ENCODE peak calls at places on chromosomes 5 and 9, in four cellular contexts. F is heart left ventricle, X is upper lobe of right lung, T is AG09309. C is an unnamed sample.

GRCh38 chr5:56190500-56190899 is 42.6 kb downstream of the ANKRD55 start:
- DNase-seq in F (peak), T (peak), X (no peak), C (no peak)

GRCh38 chr9:124210697-124211096 is 47.1 kb upstream of the NEK6 start:
- DNase-seq in X (no peak), F (no peak), T (no peak), C (no peak)

GRCh38 chr5:110179291-110179690 is 489.6 kb downstream of the MAN2A1 start:
- DNase-seq in T (no peak), X (no peak), F (no peak), C (no peak)

GRCh38 chr5:61167382-61167781 is 5.1 kb upstream of the SMIM15 start:
- DNase-seq in F (no peak), T (peak), X (no peak), C (no peak)

GRCh38 chr5:107861565-107861964 is 190.8 kb upstream of the EFNA5 start:
- DNase-seq in T (no peak), X (no peak), F (no peak), C (no peak)

GRCh38 chr9:16387382-16387781 is 483.1 kb downstream of the BNC2 start:
- DNase-seq in F (no peak), X (no peak), T (no peak), C (no peak)

GRCh38 chr5:6739603-6740002 is 26.4 kb downstream of the TENT4A start:
- DNase-seq in F (no peak), X (peak), T (no peak), C (no peak)

GRCh38 chr5:106510321-106510720 is 1160.4 kb downstream of the EFNA5 start:
- DNase-seq in T (no peak), F (no peak), X (no peak), C (no peak)

GRCh38 chr5:122693963-122694362 is 80.9 kb upstream of the SNX2 start:
- DNase-seq in F (no peak), T (no peak), X (no peak), C (no peak)

GRCh38 chr5:138981131-138981530 is 106.0 kb upstream of the LRRTM2 start:
- DNase-seq in F (no peak), X (no peak), T (peak), C (peak)

GRCh38 chr5:66406761-66407289 is 189.4 kb upstream of the MAST4 start:
- DNase-seq in T (no peak), F (no peak), X (no peak), C (no peak)

GRCh38 chr5:79510638-79511037 is 3.3 kb downstream of the HOMER1 start:
- DNase-seq in F (peak), X (no peak), T (no peak), C (no peak)

GRCh38 chr5:6517494-6517893 is 68.8 kb downstream of the UBE2QL1 start:
- DNase-seq in F (no peak), X (no peak), T (no peak), C (no peak)

GRCh38 chr5:125129151-125129806 is 382.8 kb upstream of the ZNF608 start:
- DNase-seq in X (no peak), T (no peak), F (no peak), C (no peak)

GRCh38 chr9:131610231-131610761 is 65.0 kb downstream of the PRRT1B start:
- DNase-seq in F (peak), T (peak), X (no peak), C (peak)

GRCh38 chr5:65102826-65103673 is 334.3 kb downstream of the CWC27 start:
- DNase-seq in F (peak), X (peak), T (no peak), C (no peak)

GRCh38 chr9:3824589-3824988 is 298.8 kb upstream of the RFX3 start:
- DNase-seq in X (no peak), T (no peak), F (no peak), C (no peak)

GRCh38 chr9:91170951-91171350 is 190.8 kb downstream of the AUH start:
- DNase-seq in T (no peak), F (no peak), X (no peak), C (no peak)

GRCh38 chr5:62144395-62145022 is 161.5 kb upstream of the KIF2A start:
- DNase-seq in T (peak), F (no peak), X (no peak), C (no peak)

GRCh38 chr5:108529381-108529780 is 147.5 kb upstream of the FBXL17 start:
- DNase-seq in X (no peak), T (no peak), F (no peak), C (peak)

GRCh38 chr5:154418344-154418820 is 27.4 kb upstream of the SAP30L start:
- DNase-seq in X (no peak), F (no peak), T (no peak), C (no peak)

GRCh38 chr9:70257512-70257911 is 1.3 kb upstream of the SMC5 start:
- DNase-seq in X (no peak), T (no peak), F (no peak), C (no peak)

GRCh38 chr9:129393064-129393463 is 215.0 kb upstream of the IER5L start:
- DNase-seq in X (no peak), T (no peak), F (no peak), C (no peak)

GRCh38 chr9:89497181-89497963 is 541 bp downstream of the SEMA4D start:
- DNase-seq in T (no peak), X (no peak), F (no peak), C (no peak)

GRCh38 chr5:72160959-72161358 is 53.7 kb downstream of the MAP1B start:
- DNase-seq in T (no peak), F (no peak), X (no peak), C (no peak)

GRCh38 chr5:5622806-5623205 is 200.3 kb downstream of the ICE1 start:
- DNase-seq in T (no peak), F (no peak), X (no peak), C (no peak)

GRCh38 chr5:148976569-148977321 is 86.1 kb downstream of the SH3TC2 start:
- DNase-seq in F (no peak), T (no peak), X (no peak), C (no peak)

GRCh38 chr5:5638193-5638592 is 215.7 kb downstream of the ICE1 start:
- DNase-seq in X (no peak), F (no peak), T (no peak), C (no peak)

GRCh38 chr5:173866249-173867172 is 21.6 kb upstream of the CPEB4 start:
- DNase-seq in T (no peak), F (no peak), X (peak), C (no peak)

GRCh38 chr9:120791161-120791560 is 2.1 kb downstream of the FBXW2 start:
- DNase-seq in X (no peak), T (no peak), F (no peak), C (no peak)

GRCh38 chr9:38018230-38018963 is 50.6 kb downstream of the SHB start:
- DNase-seq in F (no peak), T (no peak), X (no peak), C (no peak)

GRCh38 chr5:157651623-157652376 is 438 bp downstream of the SOX30 start:
- DNase-seq in X (peak), T (no peak), F (peak), C (no peak)
- H3K4me3 ChIP-seq in X (peak), T (peak), F (peak), C (peak)

GRCh38 chr5:19927170-19927569 is 60.8 kb downstream of the CDH18 start:
- DNase-seq in X (no peak), F (no peak), T (no peak), C (no peak)

GRCh38 chr5:19928556-19929421 is 59.2 kb downstream of the CDH18 start:
- DNase-seq in T (peak), F (no peak), X (no peak), C (peak)

GRCh38 chr5:19923742-19924141 is 64.3 kb downstream of the CDH18 start:
- DNase-seq in X (no peak), F (no peak), T (no peak), C (no peak)

DNA sequence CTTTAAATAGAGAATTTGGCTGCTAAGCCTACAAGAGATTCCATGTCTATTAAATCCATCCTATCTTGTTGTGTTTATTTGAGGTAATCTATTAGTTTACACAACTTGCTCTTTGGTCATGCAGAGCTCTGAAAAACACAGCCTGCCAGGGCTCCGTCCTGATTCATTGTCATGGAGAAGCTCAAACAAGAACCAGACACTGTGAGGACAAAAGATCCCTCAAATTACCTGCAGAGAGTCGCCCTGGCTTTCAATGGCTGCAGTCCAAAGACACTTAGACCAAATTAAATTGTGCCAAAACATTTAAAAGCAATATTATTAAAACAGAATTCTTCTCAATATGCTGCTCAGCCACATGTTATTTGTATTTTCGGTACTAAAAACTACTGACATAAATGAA is 60.1 kb downstream of the CDH18 start:
- DNase-seq in F (no peak), X (no peak), T (no peak), C (no peak)
- H3K4me3 ChIP-seq in F (no peak), X (no peak), T (no peak), C (no peak)

GRCh38 chr9:23537192-23538059 is 288.6 kb downstream of the ELAVL2 start:
- DNase-seq in X (no peak), F (no peak), T (no peak), C (no peak)
- H3K4me3 ChIP-seq in X (peak), F (peak), T (no peak), C (no peak)

GRCh38 chr5:32848681-32849080 is 137.6 kb downstream of the NPR3 start:
- DNase-seq in F (no peak), T (no peak), X (no peak), C (peak)

GRCh38 chr5:32850792-32851191 is 139.7 kb downstream of the NPR3 start:
- DNase-seq in F (no peak), T (no peak), X (no peak), C (no peak)

GRCh38 chr5:32854473-32854872 is 143.4 kb downstream of the NPR3 start:
- DNase-seq in X (no peak), F (no peak), T (no peak), C (no peak)

GRCh38 chr5:32852535-32852934 is 141.4 kb downstream of the NPR3 start:
- DNase-seq in T (no peak), F (peak), X (no peak), C (peak)

GRCh38 chr5:32851774-32852173 is 140.7 kb downstream of the NPR3 start:
- DNase-seq in T (no peak), F (no peak), X (no peak), C (no peak)
- H3K4me3 ChIP-seq in T (no peak), F (no peak), X (no peak), C (no peak)

DNA sequence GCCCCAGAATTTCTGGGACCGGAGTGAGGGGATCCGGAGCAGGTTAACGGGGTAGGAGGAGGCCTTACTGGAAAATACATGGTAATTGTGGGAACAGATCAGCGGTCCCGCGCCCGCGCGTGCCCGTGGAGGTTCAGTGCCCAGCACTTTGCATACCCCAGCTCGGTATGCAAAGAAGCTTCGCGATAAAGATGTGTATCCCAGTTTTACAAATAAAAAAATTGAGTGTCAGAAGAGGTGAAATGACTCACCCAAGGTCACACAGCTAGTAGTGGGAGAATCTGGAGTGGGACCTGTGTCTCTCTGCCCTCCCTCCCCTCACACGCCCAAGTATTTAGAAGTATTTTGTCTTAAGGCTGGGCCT is 965 bp downstream of the NEURL1B start:
- DNase-seq in F (no peak), T (no peak), X (peak), C (no peak)
- H3K4me3 ChIP-seq in F (peak), T (peak), X (peak), C (peak)

DNA sequence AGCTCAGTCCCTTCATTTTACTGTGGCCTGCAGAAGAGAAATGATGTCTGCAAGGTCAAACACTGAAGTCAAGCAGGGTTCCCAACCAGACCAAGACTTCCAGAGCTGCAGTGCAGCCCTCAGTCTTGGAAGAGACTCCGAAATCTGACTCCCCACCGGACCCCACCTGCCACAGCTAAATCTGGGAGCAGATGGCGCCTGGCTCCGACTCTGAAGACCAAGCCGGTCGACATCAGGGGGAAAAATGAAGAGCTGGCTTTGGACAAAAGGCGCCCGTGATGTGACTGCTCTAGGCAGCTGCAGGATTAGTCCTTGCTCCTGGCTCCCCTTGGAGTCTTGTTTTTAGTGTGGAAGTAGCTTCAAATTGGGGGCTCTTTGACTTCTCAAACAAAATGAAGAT is 72.4 kb upstream of the ZNF622 start:
- DNase-seq in T (no peak), X (no peak), F (no peak), C (no peak)
- H3K4me3 ChIP-seq in T (no peak), X (no peak), F (no peak), C (no peak)

DNA sequence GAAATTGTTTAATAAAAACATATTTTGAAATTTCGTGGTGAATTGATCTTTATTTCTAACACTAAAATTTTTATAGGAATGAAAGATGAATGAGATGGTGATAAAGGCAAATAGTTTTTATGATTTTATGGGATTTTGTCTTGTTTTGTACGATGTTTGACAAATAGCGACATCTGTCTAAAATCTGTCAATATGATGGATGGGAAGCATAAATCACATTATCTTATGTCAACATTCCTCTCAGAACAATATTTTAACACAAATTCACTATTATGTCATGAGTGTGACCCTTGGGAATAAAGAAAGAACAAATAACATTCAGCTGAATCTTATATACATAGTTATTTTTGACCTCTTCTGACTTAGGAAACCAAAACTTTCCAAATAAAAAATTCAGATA is 852.0 kb upstream of the CDH6 start:
- DNase-seq in T (no peak), X (no peak), F (no peak), C (no peak)
- H3K4me3 ChIP-seq in T (no peak), X (no peak), F (no peak), C (no peak)

GRCh38 chr5:147554285-147554817 is 44.5 kb upstream of the DPYSL3 start:
- DNase-seq in F (no peak), T (peak), X (no peak), C (no peak)
- H3K4me3 ChIP-seq in F (no peak), T (no peak), X (no peak), C (peak)

C was measured in AG04450.